ENCODE peak calls at places on chromosomes 13 and 19, in nine cellular contexts. X, Q, S, N, R, G, L, U and T are unnamed samples.

GRCh38 chr19:44640518-44640917 is 3.2 kb upstream of the PVR start:
- DNase-seq in X (no peak), Q (no peak), S (no peak), N (peak), R (no peak), G (no peak), L (no peak), U (no peak), T (no peak)

GRCh38 chr13:80339841-80340642 is 884 bp downstream of the SPRY2 start:
- DNase-seq in X (peak), Q (no peak), S (peak), N (peak), R (peak), G (peak), L (no peak), U (no peak), T (peak)

GRCh38 chr13:29131881-29132668 is 311.9 kb downstream of the MTUS2 start:
- DNase-seq in X (no peak), Q (no peak), S (no peak), N (no peak), R (no peak), G (no peak), L (no peak), U (no peak), T (no peak)

GRCh38 chr19:29872224-29872731 is 60.5 kb downstream of the CCNE1 start:
- DNase-seq in X (no peak), Q (no peak), S (no peak), N (peak), R (no peak), G (peak), L (no peak), U (no peak), T (no peak)

GRCh38 chr19:18422530-18423191 is 3.5 kb downstream of the SSBP4 start:
- DNase-seq in X (no peak), Q (no peak), S (no peak), N (no peak), R (peak), G (no peak), L (peak), U (no peak), T (no peak)

GRCh38 chr13:59458908-59459579 is 704.7 kb downstream of the DIAPH3 start:
- DNase-seq in X (no peak), Q (no peak), S (no peak), N (peak), R (no peak), G (peak), L (no peak), U (no peak), T (peak)

GRCh38 chr19:45542234-45542668 is 35.0 kb downstream of the VASP start:
- DNase-seq in X (no peak), Q (no peak), S (no peak), N (no peak), R (no peak), G (no peak), L (no peak), U (no peak), T (no peak)

GRCh38 chr19:29620931-29621351 is 14.9 kb downstream of the POP4 start:
- DNase-seq in X (no peak), Q (no peak), S (peak), N (no peak), R (no peak), G (no peak), L (peak), U (no peak), T (no peak)

DNA sequence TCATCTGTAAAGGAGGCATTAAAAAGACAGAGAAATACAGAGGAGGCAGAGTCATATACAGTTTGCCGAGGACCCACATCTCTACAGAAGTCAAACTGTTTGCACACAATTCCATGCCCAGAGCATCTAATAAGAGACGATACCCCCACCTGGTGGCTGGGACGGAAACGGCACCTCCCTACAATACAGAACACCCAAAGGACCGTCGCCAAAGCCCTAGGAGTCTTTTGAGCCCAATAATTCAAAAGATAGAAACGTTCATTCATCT is 703 bp upstream of the PLEKHG2 start:
- DNase-seq in X (peak), Q (peak), S (peak), N (peak), R (peak), G (peak), L (peak), U (peak), T (peak)
- H3K4me3 ChIP-seq in X (peak), Q (peak), S (peak), N (peak), R (no peak), G (peak), L (no peak), U (peak), T (peak)

DNA sequence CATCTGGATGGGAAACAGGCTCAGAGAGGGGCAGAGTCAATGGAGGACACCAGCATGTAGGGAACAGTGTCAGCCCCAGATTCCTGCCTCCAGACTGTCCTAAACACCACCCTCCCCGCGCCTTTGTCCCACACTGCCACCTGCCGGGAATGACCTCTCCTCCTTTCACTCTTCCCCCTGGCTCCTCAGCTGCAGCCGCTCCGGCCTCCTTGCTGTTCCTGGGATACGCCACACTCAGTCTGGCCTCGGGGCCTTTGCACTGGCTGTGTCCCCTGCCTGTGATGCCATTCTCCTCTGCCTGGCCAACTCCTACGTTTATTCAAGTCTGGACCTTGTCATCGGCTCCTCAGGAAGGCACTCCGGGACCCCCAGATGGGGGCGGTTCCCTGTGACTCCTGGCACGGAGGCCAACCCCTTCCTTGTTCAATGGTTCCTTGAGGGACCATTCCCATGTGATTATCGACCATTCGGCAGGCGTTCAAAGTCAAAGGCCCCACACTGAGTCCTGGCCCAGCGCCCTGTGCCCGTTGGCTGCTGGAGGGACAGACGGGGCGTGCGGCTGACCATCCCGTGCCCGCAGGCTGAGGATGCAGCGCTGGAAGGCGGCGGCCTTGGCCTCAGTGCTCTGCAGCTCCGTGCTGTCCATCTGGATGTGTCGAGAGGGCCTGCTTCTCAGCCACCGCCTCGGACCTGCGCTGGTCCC is 15.8 kb downstream of the FUT6 start:
- DNase-seq in X (no peak), Q (no peak), S (no peak), N (no peak), R (no peak), G (no peak), L (no peak), U (no peak), T (no peak)
- TF ChIP-seq CTCF in X (no peak), Q (peak), S (no peak), N (no peak), R (no peak), G (no peak), L (no peak), U (no peak), T (peak)

GRCh38 chr19:47176627-47177090 is 46.0 kb downstream of the SAE1 start:
- DNase-seq in X (no peak), Q (no peak), S (no peak), N (peak), R (no peak), G (no peak), L (no peak), U (no peak), T (peak)
- H3K27ac ChIP-seq in X (peak), Q (peak), S (no peak), N (peak), R (no peak), G (no peak), L (no peak), U (peak), T (peak)

DNA sequence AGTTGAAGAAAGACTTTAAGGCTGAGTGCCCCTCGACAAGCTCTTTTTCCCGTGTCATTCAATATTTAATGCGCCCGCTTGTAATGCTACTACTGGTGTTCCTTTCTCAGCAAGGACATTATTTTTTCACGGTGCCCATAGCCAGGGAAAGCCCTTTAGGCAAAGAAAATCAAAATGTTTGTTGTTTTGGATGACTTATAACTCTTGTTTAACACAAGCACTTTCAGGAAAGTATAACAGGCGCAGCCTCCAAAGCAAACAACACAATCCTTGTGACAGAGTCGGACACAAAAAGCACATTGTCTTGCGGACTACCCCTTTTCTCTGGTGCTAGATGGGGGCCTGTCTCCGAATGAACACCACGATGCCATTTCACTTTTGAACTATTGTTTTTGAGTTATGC is 12.4 kb downstream of the ZIC5 start:
- DNase-seq in X (no peak), Q (no peak), S (no peak), N (no peak), R (no peak), G (peak), L (no peak), U (no peak), T (no peak)
- H3K4me3 ChIP-seq in X (no peak), Q (no peak), S (no peak), N (no peak), R (no peak), G (peak), L (no peak), U (no peak), T (no peak)

GRCh38 chr13:74104661-74105275 is 29.4 kb downstream of the KLF12 start:
- DNase-seq in X (no peak), Q (no peak), S (no peak), N (no peak), R (no peak), G (no peak), L (no peak), U (no peak), T (no peak)
- TF ChIP-seq CTCF in X (no peak), Q (no peak), S (no peak), N (no peak), R (no peak), G (no peak), L (no peak), U (no peak), T (no peak)

GRCh38 chr13:89401209-89401810 is 1730.1 kb downstream of the SLITRK5 start:
- DNase-seq in X (no peak), Q (no peak), S (no peak), N (peak), R (no peak), G (no peak), L (no peak), U (no peak), T (peak)
- H3K27ac ChIP-seq in X (no peak), Q (no peak), S (no peak), N (no peak), R (no peak), G (no peak), L (no peak), U (no peak), T (peak)

GRCh38 chr19:7788178-7788932 is 25.3 kb downstream of the CLEC4M start:
- DNase-seq in X (no peak), Q (no peak), S (no peak), N (no peak), R (no peak), G (peak), L (no peak), U (no peak), T (no peak)
- H3K4me3 ChIP-seq in X (peak), Q (no peak), S (peak), N (peak), R (no peak), G (peak), L (no peak), U (peak), T (no peak)

GRCh38 chr19:51702754-51703654 is 9.9 kb downstream of the SPACA6 start:
- DNase-seq in X (no peak), Q (no peak), S (no peak), N (no peak), R (peak), G (peak), L (no peak), U (no peak), T (no peak)

GRCh38 chr19:51702103-51702753 is 9.1 kb downstream of the SPACA6 start:
- DNase-seq in X (peak), Q (no peak), S (peak), N (peak), R (peak), G (peak), L (no peak), U (no peak), T (no peak)

GRCh38 chr19:51701468-51702100 is 8.5 kb downstream of the SPACA6 start:
- DNase-seq in X (no peak), Q (no peak), S (no peak), N (no peak), R (no peak), G (no peak), L (no peak), U (no peak), T (no peak)

GRCh38 chr19:51704601-51705000 is 11.5 kb downstream of the SPACA6 start:
- DNase-seq in X (no peak), Q (no peak), S (no peak), N (no peak), R (peak), G (no peak), L (no peak), U (no peak), T (no peak)

DNA sequence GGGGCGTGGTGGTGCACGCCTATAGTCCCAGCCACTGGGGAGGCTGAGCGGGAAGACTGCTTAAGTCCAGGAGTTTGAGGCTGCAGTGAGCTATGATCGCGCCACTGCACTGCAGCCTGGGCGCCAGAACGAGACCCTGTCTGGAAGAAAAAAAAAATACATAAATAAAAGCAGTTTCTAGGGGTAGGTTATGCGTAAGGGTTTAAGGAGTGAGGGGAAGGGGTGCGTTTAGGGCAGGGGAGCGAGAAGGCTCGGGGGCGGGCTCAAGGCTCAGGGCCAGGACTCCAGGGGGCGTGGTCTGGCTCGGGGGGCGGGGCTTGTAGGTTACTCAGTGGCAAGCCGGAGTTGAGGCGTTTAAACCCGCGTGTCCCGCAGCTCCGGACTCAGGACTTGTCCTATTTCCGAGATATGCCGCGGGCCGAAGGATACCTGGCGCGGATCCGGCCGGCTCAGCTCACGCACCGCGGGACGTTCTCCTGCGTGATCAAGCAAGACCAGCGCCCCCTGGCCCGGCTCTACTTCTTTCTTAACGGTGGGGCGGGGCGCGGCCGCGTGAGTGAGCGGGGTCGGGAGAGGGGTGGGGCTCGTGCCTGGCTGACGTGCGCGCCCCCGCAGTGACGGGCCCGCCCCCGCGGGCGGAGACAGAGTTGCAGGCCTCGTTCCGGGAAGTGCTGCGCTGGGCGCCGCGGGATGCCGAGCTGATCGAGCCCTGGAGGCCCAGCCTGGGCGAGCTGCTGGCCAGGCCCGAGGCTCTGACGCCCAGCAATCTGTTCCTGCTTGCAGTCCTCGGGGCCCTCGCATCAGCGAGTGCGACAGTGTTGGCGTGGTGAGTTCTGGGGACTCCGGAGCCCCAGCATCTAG is 10.8 kb downstream of the SPACA6 start:
- DNase-seq in X (peak), Q (peak), S (peak), N (peak), R (peak), G (peak), L (peak), U (peak), T (peak)
- TF ChIP-seq CTCF in X (peak), Q (peak), S (peak), N (peak), R (peak), G (peak), L (peak), U (peak), T (peak)

GRCh38 chr19:7356899-7357627 is 8.3 kb downstream of the ARHGEF18 start:
- DNase-seq in X (no peak), Q (no peak), S (peak), N (no peak), R (no peak), G (no peak), L (no peak), U (no peak), T (no peak)

GRCh38 chr19:7358102-7358597 is 9.4 kb downstream of the ARHGEF18 start:
- DNase-seq in X (no peak), Q (no peak), S (no peak), N (no peak), R (no peak), G (no peak), L (no peak), U (no peak), T (no peak)

GRCh38 chr19:7363225-7363624 is 14.5 kb downstream of the ARHGEF18 start:
- DNase-seq in X (no peak), Q (no peak), S (no peak), N (no peak), R (no peak), G (no peak), L (no peak), U (no peak), T (no peak)

GRCh38 chr19:7355871-7356270 is 7.1 kb downstream of the ARHGEF18 start:
- DNase-seq in X (no peak), Q (no peak), S (peak), N (no peak), R (peak), G (no peak), L (no peak), U (no peak), T (no peak)

GRCh38 chr19:7360393-7360984 is 11.8 kb downstream of the ARHGEF18 start:
- DNase-seq in X (no peak), Q (no peak), S (no peak), N (peak), R (no peak), G (no peak), L (no peak), U (no peak), T (no peak)
- H3K27ac ChIP-seq in X (no peak), Q (no peak), S (no peak), N (no peak), R (no peak), G (no peak), L (no peak), U (no peak), T (no peak)